ENCODE peak calls at places on chromosomes 16 and 17, in four cellular contexts. U, Y, B and Q are unnamed samples.

GRCh38 chr17:77281024-77281903 is 140.5 kb downstream of the SEC14L1 start:
- DNase-seq in Y (peak; percentile 65), B (no peak), U (peak; percentile 98), Q (peak; percentile 93)

GRCh38 chr16:21650517-21650916 is 1.9 kb downstream of the IGSF6 start:
- DNase-seq in U (no peak), B (no peak), Y (no peak), Q (no peak)

GRCh38 chr16:19809121-19809635 is 75.5 kb downstream of the GPRC5B start:
- DNase-seq in B (no peak), Y (no peak), U (no peak), Q (no peak)

GRCh38 chr16:50396770-50397525 is 28.2 kb upstream of the BRD7 start:
- DNase-seq in B (peak; percentile 92), U (no peak), Y (no peak), Q (no peak)

GRCh38 chr16:75244225-75244792 is 7.1 kb downstream of the BCAR1 start:
- DNase-seq in B (no peak), Y (no peak), U (no peak), Q (no peak)

GRCh38 chr17:20975566-20975965 is 67.2 kb downstream of the USP22 start:
- DNase-seq in Y (no peak), B (no peak), U (no peak), Q (no peak)

GRCh38 chr16:27984121-27984520 is 79.4 kb downstream of the GSG1L start:
- DNase-seq in U (no peak), Y (no peak), B (no peak), Q (no peak)

GRCh38 chr16:3180445-3180878 is 7.5 kb upstream of the OR1F1 start:
- DNase-seq in U (no peak), Y (no peak), B (no peak), Q (peak; percentile 81)

GRCh38 chr17:43529977-43530302 is 16.2 kb downstream of the ETV4 start:
- DNase-seq in B (no peak), U (no peak), Y (no peak), Q (no peak)

GRCh38 chr16:27922433-27922832 is 141.1 kb downstream of the GSG1L start:
- DNase-seq in U (no peak), Y (no peak), B (no peak), Q (no peak)

GRCh38 chr16:1527836-1528811 is 5.3 kb upstream of the TMEM204 start:
- DNase-seq in Y (peak; percentile 41), U (no peak), B (no peak), Q (peak; percentile 54)

GRCh38 chr17:1573932-1574696 is 11.5 kb upstream of the PITPNA start:
- DNase-seq in Y (peak; percentile 63), U (peak; percentile 98), B (peak; percentile 60), Q (peak; percentile 87)

GRCh38 chr16:10812352-10813122 is 6.1 kb downstream of the TVP23A start:
- DNase-seq in Y (no peak), B (no peak), U (no peak), Q (no peak)

GRCh38 chr17:47275245-47275984 is 21.8 kb downstream of the ITGB3 start:
- DNase-seq in U (peak; percentile 93), Y (no peak), B (no peak), Q (peak; percentile 71)

GRCh38 chr17:51653902-51654301 is 393.6 kb downstream of the UTP18 start:
- DNase-seq in U (peak; percentile 69), B (no peak), Y (no peak), Q (no peak)

GRCh38 chr17:28973414-28973813 is 22.1 kb upstream of the PHF12 start:
- DNase-seq in U (peak; percentile 86), Y (no peak), B (no peak), Q (no peak)

GRCh38 chr17:290121-290521 is 62.5 kb downstream of the RPH3AL start:
- DNase-seq in U (no peak), Y (no peak), B (no peak), Q (no peak)

GRCh38 chr16:1330260-1330914 is 3.1 kb upstream of the BAIAP3 start:
- DNase-seq in B (no peak), Y (peak; percentile 35), U (no peak), Q (peak; percentile 46)

GRCh38 chr17:31495049-31495885 is 103.8 kb downstream of the RAB11FIP4 start:
- DNase-seq in B (no peak), U (peak; percentile 50), Y (no peak), Q (no peak)

GRCh38 chr16:68995011-68995504 is 110.4 kb upstream of the HAS3 start:
- DNase-seq in Y (peak; percentile 78), U (peak; percentile 19), B (peak; percentile 80), Q (peak; percentile 39)

GRCh38 chr17:50027639-50028206 is 28.2 kb upstream of the ITGA3 start:
- DNase-seq in Y (no peak), U (peak; percentile 56), B (peak; percentile 84), Q (peak; percentile 7)

GRCh38 chr17:56699186-56699895 is 105.8 kb downstream of the NOG start:
- DNase-seq in U (peak; percentile 38), B (peak; percentile 98), Y (no peak), Q (no peak)

GRCh38 chr16:79540825-79541595 is 59.5 kb downstream of the MAF start:
- DNase-seq in Y (no peak), U (no peak), B (no peak), Q (no peak)

GRCh38 chr16:21100447-21100846 is 50.2 kb downstream of the DNAH3 start:
- DNase-seq in Y (no peak), B (peak; percentile 19), U (no peak), Q (no peak)

GRCh38 chr16:30494709-30495108 is 22.2 kb downstream of the ITGAL start:
- DNase-seq in B (no peak), Y (no peak), U (no peak), Q (no peak)

GRCh38 chr16:6837722-6838121 is 494.9 kb upstream of the RBFOX1 start:
- DNase-seq in Y (no peak), B (no peak), U (no peak), Q (no peak)

GRCh38 chr16:82031116-82032084 is 3.7 kb upstream of the HSD17B2 start:
- DNase-seq in B (peak; percentile 62), U (peak; percentile 50), Y (peak; percentile 71), Q (peak; percentile 28)

GRCh38 chr17:76515291-76515949 is 14.2 kb upstream of the RHBDF2 start:
- DNase-seq in B (no peak), Y (no peak), U (no peak), Q (no peak)

GRCh38 chr17:13869301-13869700 is 200.0 kb upstream of the COX10 start:
- DNase-seq in B (no peak), Y (no peak), U (no peak), Q (no peak)

GRCh38 chr16:57564571-57565270 is 22.3 kb downstream of the ADGRG5 start:
- DNase-seq in U (no peak), B (no peak), Y (no peak), Q (no peak)

GRCh38 chr17:54256530-54256929 is 433.8 kb downstream of the KIF2B start:
- DNase-seq in U (no peak), B (no peak), Y (no peak), Q (no peak)

GRCh38 chr17:32112416-32112815 is 29.9 kb upstream of the RHOT1 start:
- DNase-seq in Y (no peak), U (no peak), B (no peak), Q (peak; percentile 25)

GRCh38 chr17:43416998-43417891 is 18.5 kb downstream of the ARL4D start:
- DNase-seq in Y (no peak), U (no peak), B (no peak), Q (no peak)

GRCh38 chr17:1227917-1228751 is 42.1 kb upstream of the BHLHA9 start:
- DNase-seq in U (no peak), B (no peak), Y (no peak), Q (no peak)

GRCh38 chr16:50081428-50082018 is 15.8 kb downstream of the HEATR3 start:
- DNase-seq in U (no peak), B (no peak), Y (no peak), Q (no peak)

GRCh38 chr17:44688675-44689491 is 693 bp downstream of the CCDC43 start:
- DNase-seq in U (no peak), B (no peak), Y (peak; percentile 22), Q (peak; percentile 5)

GRCh38 chr17:31780436-31780835 is 78.6 kb downstream of the COPRS start:
- DNase-seq in B (no peak), Y (no peak), U (no peak), Q (no peak)

GRCh38 chr16:29011112-29011511 is 26.3 kb downstream of the LAT start:
- DNase-seq in Y (no peak), B (no peak), U (peak; percentile 42), Q (no peak)

GRCh38 chr16:29011851-29012250 is 27.0 kb downstream of the LAT start:
- DNase-seq in U (no peak), B (no peak), Y (no peak), Q (no peak)

GRCh38 chr16:29009050-29009837 is 24.4 kb downstream of the LAT start:
- DNase-seq in B (no peak), Y (no peak), U (no peak), Q (peak; percentile 95)

GRCh38 chr16:29009838-29010166 is 24.9 kb downstream of the LAT start:
- DNase-seq in B (no peak), Y (no peak), U (no peak), Q (no peak)

DNA sequence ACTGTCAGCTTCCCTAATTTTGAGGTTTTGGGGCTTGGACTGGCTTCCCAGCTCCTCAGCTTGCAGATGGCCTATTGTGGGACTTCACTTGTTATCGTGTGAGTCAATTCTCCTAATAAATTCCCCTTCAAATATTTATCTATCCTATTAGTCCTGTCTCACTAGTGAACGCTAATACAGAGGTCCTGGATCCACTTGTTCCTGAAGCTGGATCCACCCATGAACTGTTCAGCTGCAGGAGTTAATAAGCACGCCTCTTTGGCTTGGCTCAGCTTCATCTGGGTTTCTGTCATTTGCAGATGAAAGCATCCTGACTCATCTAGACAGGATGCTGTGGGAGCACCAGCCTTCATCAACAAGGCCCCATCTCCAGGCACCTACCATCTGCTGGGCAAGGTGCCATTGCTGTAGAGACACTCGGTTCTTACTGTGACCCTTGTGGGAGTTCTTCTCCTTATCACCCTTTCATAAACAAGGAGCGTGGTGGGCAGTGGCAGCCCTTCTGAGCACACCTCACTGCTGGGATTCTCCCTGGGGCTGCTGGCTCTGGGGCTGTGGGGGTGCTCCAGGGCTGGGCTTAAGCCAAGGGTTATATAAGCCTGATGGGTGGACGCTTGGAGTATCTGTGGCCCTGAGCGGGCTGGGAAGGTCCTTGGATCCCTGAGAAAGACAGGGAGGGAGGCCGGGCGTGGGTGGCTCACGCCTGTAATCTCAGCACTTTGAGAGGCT is 23.2 kb downstream of the LAT start:
- DNase-seq in Y (no peak), B (no peak), U (no peak), Q (peak; percentile 42)
- TF ChIP-seq ELF1 in Y (no peak), B (no peak), U (no peak), Q (no peak)

GRCh38 chr17:72588961-72589360 is 468.1 kb downstream of the SOX9 start:
- DNase-seq in Y (peak; percentile 67), U (no peak), B (peak; percentile 87), Q (no peak)

GRCh38 chr17:72587156-72587555 is 466.3 kb downstream of the SOX9 start:
- DNase-seq in U (no peak), Y (no peak), B (no peak), Q (no peak)

GRCh38 chr17:72590382-72590781 is 469.6 kb downstream of the SOX9 start:
- DNase-seq in Y (peak; percentile 19), B (no peak), U (no peak), Q (no peak)

GRCh38 chr17:72588561-72588960 is 467.7 kb downstream of the SOX9 start:
- DNase-seq in B (no peak), Y (no peak), U (no peak), Q (no peak)

GRCh38 chr17:72587773-72588511 is 467.1 kb downstream of the SOX9 start:
- DNase-seq in B (no peak), U (no peak), Y (peak; percentile 49), Q (no peak)
- TF ChIP-seq ELF1 in B (no peak), U (no peak), Y (no peak), Q (no peak)

GRCh38 chr16:85851034-85851780 is 47.8 kb upstream of the IRF8 start:
- DNase-seq in U (no peak), B (no peak), Y (no peak), Q (no peak)
- TF ChIP-seq ELF1 in U (no peak), B (no peak), Y (no peak), Q (no peak)

GRCh38 chr17:68812876-68813584 is 142.2 kb downstream of the ABCA8 start:
- DNase-seq in U (no peak), B (no peak), Y (no peak), Q (no peak)
- TF ChIP-seq ELF1 in U (no peak), B (no peak), Y (no peak), Q (no peak)